ENCODE peak calls at places on chromosome 7, in nine cellular contexts. C is KG1, Q is occipital lobe, H is AML-193, U is NCI-H748 treated with DMSO at 0.1 percent for 48 hours, V is H54, T is lower leg skin, J is HS-5, F is LoVo. D is an unnamed sample.

GRCh38 chr7:80724249-80724871 is 85.9 kb downstream of the CD36 start:
- DNase-seq in F (no peak), T (no peak), Q (no peak), U (no peak), C (no peak), H (no peak), V (no peak), J (no peak), D (no peak)

GRCh38 chr7:17640730-17641377 is 299.4 kb downstream of the SNX13 start:
- DNase-seq in J (no peak), U (peak; percentile 40), H (peak; percentile 34), V (no peak), Q (no peak), T (no peak), F (peak; percentile 59), C (no peak), D (no peak)

GRCh38 chr7:159118623-159119022 is 26.0 kb downstream of the VIPR2 start:
- DNase-seq in F (no peak), C (no peak), T (no peak), U (no peak), V (no peak), H (no peak), Q (no peak), J (no peak), D (peak; percentile 19)

GRCh38 chr7:102444961-102445673 is 11.7 kb downstream of the ORAI2 start:
- DNase-seq in J (no peak), Q (no peak), V (no peak), C (no peak), T (no peak), U (no peak), H (no peak), F (no peak), D (no peak)

GRCh38 chr7:111998326-111998725 is 207.9 kb downstream of the DOCK4 start:
- DNase-seq in Q (no peak), U (no peak), T (no peak), J (no peak), F (no peak), C (no peak), H (no peak), V (no peak), D (no peak)

GRCh38 chr7:35450456-35450855 is 196.6 kb upstream of the TBX20 start:
- DNase-seq in U (no peak), H (no peak), J (peak; percentile 47), T (no peak), Q (no peak), V (no peak), C (no peak), F (no peak), D (no peak)

GRCh38 chr7:17043012-17043877 is 161.5 kb upstream of the AGR3 start:
- DNase-seq in V (no peak), Q (no peak), J (no peak), H (no peak), U (no peak), T (no peak), C (no peak), F (no peak), D (no peak)

GRCh38 chr7:129083525-129083924 is 28.6 kb upstream of the TNPO3 start:
- DNase-seq in T (no peak), U (no peak), Q (no peak), F (no peak), J (no peak), H (no peak), V (no peak), C (no peak), D (no peak)

GRCh38 chr7:94620703-94621118 is 35.2 kb downstream of the SGCE start:
- DNase-seq in Q (peak; percentile 69), V (peak; percentile 70), H (peak; percentile 20), U (no peak), T (peak; percentile 91), C (no peak), J (peak; percentile 87), F (peak; percentile 84), D (peak; percentile 22)

GRCh38 chr7:83819911-83820310 is 171.0 kb upstream of the SEMA3E start:
- DNase-seq in Q (no peak), C (no peak), U (no peak), T (no peak), F (no peak), H (no peak), J (no peak), V (no peak), D (no peak)

GRCh38 chr7:42720871-42721835 is 190.7 kb downstream of the C7orf25 start:
- DNase-seq in Q (no peak), J (no peak), V (no peak), C (no peak), T (no peak), F (no peak), H (no peak), U (no peak), D (no peak)

GRCh38 chr7:5394264-5395105 is 29.1 kb downstream of the TNRC18 start:
- DNase-seq in T (no peak), U (no peak), H (no peak), Q (no peak), C (no peak), V (no peak), J (no peak), F (no peak), D (no peak)

GRCh38 chr7:134547738-134548054 is 1.2 kb upstream of the AKR1B15 start:
- DNase-seq in F (no peak), H (no peak), V (peak; percentile 62), C (no peak), J (no peak), U (no peak), Q (no peak), T (no peak), D (no peak)

GRCh38 chr7:35286986-35287385 is 33.1 kb upstream of the TBX20 start:
- DNase-seq in J (no peak), U (no peak), Q (no peak), V (no peak), F (no peak), T (no peak), C (no peak), H (no peak), D (no peak)

GRCh38 chr7:45596665-45597095 is 22.5 kb downstream of the ADCY1 start:
- DNase-seq in V (no peak), T (no peak), F (no peak), H (no peak), Q (no peak), J (no peak), U (no peak), C (no peak), D (no peak)

GRCh38 chr7:66741706-66742053 is 1.1 kb downstream of the RABGEF1 start:
- DNase-seq in U (no peak), F (no peak), V (no peak), Q (no peak), H (no peak), T (no peak), J (no peak), C (no peak), D (no peak)

GRCh38 chr7:155455776-155456516 is 2.0 kb upstream of the EN2 start:
- DNase-seq in H (no peak), U (no peak), T (no peak), C (no peak), F (no peak), J (no peak), V (no peak), Q (no peak), D (no peak)

GRCh38 chr7:130365511-130366441 is 14.5 kb upstream of the CPA1 start:
- DNase-seq in Q (no peak), J (peak; percentile 68), T (no peak), H (no peak), V (no peak), C (no peak), U (peak; percentile 98), F (peak; percentile 50), D (no peak)

GRCh38 chr7:76302299-76303056 is at the start of gene HSPB1:
- DNase-seq in J (no peak), U (peak; percentile 44), H (no peak), C (no peak), F (no peak), T (peak; percentile 98), V (no peak), Q (peak; percentile 56), D (peak; percentile 90)

GRCh38 chr7:70953388-70953787 is 178.6 kb upstream of the GALNT17 start:
- DNase-seq in H (no peak), V (no peak), C (no peak), T (no peak), U (no peak), J (no peak), Q (no peak), F (no peak), D (no peak)

GRCh38 chr7:135930565-135931423 is 46.4 kb downstream of the MTPN start:
- DNase-seq in Q (no peak), F (no peak), V (no peak), J (peak; percentile 5), H (no peak), T (no peak), C (no peak), U (no peak), D (no peak)

GRCh38 chr7:13017325-13017853 is 330.0 kb downstream of the ARL4A start:
- DNase-seq in F (peak; percentile 86), C (no peak), J (peak; percentile 57), V (peak; percentile 51), U (no peak), T (no peak), Q (peak; percentile 27), H (no peak), D (no peak)

GRCh38 chr7:26006421-26006820 is 145.6 kb upstream of the NFE2L3 start:
- DNase-seq in Q (no peak), V (no peak), F (no peak), C (no peak), H (no peak), T (no peak), J (no peak), U (no peak), D (no peak)

GRCh38 chr7:75892634-75893272 is 13.9 kb downstream of the RHBDD2 start:
- DNase-seq in V (no peak), J (no peak), F (peak; percentile 61), H (no peak), Q (no peak), C (no peak), U (no peak), T (no peak), D (no peak)

GRCh38 chr7:43396193-43396747 is 186.6 kb upstream of the STK17A start:
- DNase-seq in U (no peak), V (no peak), J (no peak), C (no peak), F (no peak), T (no peak), H (no peak), Q (no peak), D (no peak)

GRCh38 chr7:47600199-47601118 is 18.5 kb upstream of the TNS3 start:
- DNase-seq in T (no peak), V (peak; percentile 82), U (no peak), C (no peak), H (no peak), F (no peak), J (peak; percentile 62), Q (no peak), D (no peak)

GRCh38 chr7:133409421-133409820 is 156.5 kb downstream of the EXOC4 start:
- DNase-seq in C (no peak), F (no peak), H (no peak), Q (no peak), U (no peak), J (no peak), T (no peak), V (no peak), D (no peak)

GRCh38 chr7:123494193-123494796 is 40.1 kb downstream of the IQUB start:
- DNase-seq in J (peak; percentile 10), F (peak; percentile 65), V (no peak), C (no peak), T (no peak), Q (no peak), H (peak; percentile 53), U (peak; percentile 24), D (no peak)

GRCh38 chr7:26625286-26625685 is 239.1 kb downstream of the SKAP2 start:
- DNase-seq in H (no peak), J (no peak), Q (no peak), V (no peak), F (no peak), C (no peak), U (no peak), T (peak; percentile 17), D (no peak)

GRCh38 chr7:27103489-27104226 is 1.2 kb upstream of the HOXA2 start:
- DNase-seq in T (no peak), H (no peak), C (no peak), Q (no peak), U (peak; percentile 16), V (no peak), F (no peak), J (no peak), D (no peak)

GRCh38 chr7:44391746-44392617 is 66.6 kb upstream of the CAMK2B start:
- DNase-seq in T (peak; percentile 77), J (no peak), H (no peak), U (no peak), V (no peak), Q (no peak), F (no peak), C (no peak), D (no peak)